ENCODE peak calls at places on chromosomes 16 and 17, in nine cellular contexts. C is A549; I is kidney tubule cell; A is suprapubic skin; F is mesenteric fat pad; S is AG09319; L is stimulated activated CD8-positive, alpha-beta memory T cell treated with anti-CD3 and anti-CD28 coated beads, Interleukin-12 subunit alpha, Interleukin-12 subunit beta, amount 100 ng/mL, for 4 hours; V is AG08395; N is EL. H is an unnamed sample.
A peak's percentile ranks its signal among the peaks of the same experiment; 100 is the strongest.

GRCh38 chr16:81997738-81998137 is 13.5 kb downstream of the SDR42E1 start:
- DNase-seq in C (peak; percentile 26), I (peak; percentile 77), A (no peak), F (no peak), S (peak; percentile 72), L (no peak), V (peak; percentile 81), N (peak; percentile 84), H (peak; percentile 80)

GRCh38 chr17:79789943-79790804 is 6.7 kb downstream of the CBX8 start:
- DNase-seq in C (peak; percentile 95), I (peak; percentile 31), A (no peak), F (no peak), S (no peak), L (no peak), V (peak; percentile 69), N (peak; percentile 36), H (no peak)

GRCh38 chr17:47324224-47325020 is 667 bp downstream of the EFCAB13 start:
- DNase-seq in C (peak; percentile 53), I (peak; percentile 62), A (peak; percentile 84), F (no peak), S (no peak), L (peak; percentile 21), V (peak; percentile 37), N (peak; percentile 67), H (peak; percentile 42)

GRCh38 chr17:76252040-76252954 is 12.0 kb upstream of the RNF157 start:
- DNase-seq in C (no peak), I (peak; percentile 98), A (peak; percentile 87), F (peak; percentile 88), S (peak; percentile 87), L (no peak), V (peak; percentile 88), N (peak; percentile 99), H (no peak)

GRCh38 chr17:57900991-57901743 is 51.3 kb upstream of the MRPS23 start:
- DNase-seq in C (no peak), I (peak; percentile 48), A (no peak), F (no peak), S (no peak), L (no peak), V (no peak), N (no peak), H (no peak)

GRCh38 chr17:64331366-64331765 is 59.3 kb downstream of the PECAM1 start:
- DNase-seq in C (no peak), I (no peak), A (no peak), F (no peak), S (no peak), L (no peak), V (no peak), N (no peak), H (no peak)

GRCh38 chr17:45231481-45232116 is 9.9 kb downstream of the FMNL1 start:
- DNase-seq in C (peak; percentile 94), I (peak; percentile 26), A (peak; percentile 59), F (no peak), S (no peak), L (no peak), V (no peak), N (no peak), H (no peak)

GRCh38 chr16:56577300-56577625 is 12.1 kb upstream of the MT3 start:
- DNase-seq in C (no peak), I (no peak), A (no peak), F (peak; percentile 39), S (no peak), L (no peak), V (no peak), N (no peak), H (no peak)

GRCh38 chr16:55376045-55376444 is 52.0 kb downstream of the IRX6 start:
- DNase-seq in C (no peak), I (no peak), A (no peak), F (no peak), S (no peak), L (no peak), V (no peak), N (no peak), H (no peak)

GRCh38 chr17:44344939-44345496 is at the start of gene GRN:
- DNase-seq in C (peak; percentile 100), I (peak; percentile 98), A (peak; percentile 97), F (peak; percentile 95), S (peak; percentile 97), L (peak; percentile 63), V (peak; percentile 100), N (peak; percentile 100), H (peak; percentile 99)

GRCh38 chr16:1262210-1262845 is 6.5 kb downstream of the TPSD1 start:
- DNase-seq in C (no peak), I (no peak), A (peak; percentile 49), F (no peak), S (no peak), L (no peak), V (no peak), N (no peak), H (no peak)

H was measured in astrocyte of the hippocampus.